ENCODE peak calls at places on chromosome 6, in eight cellular contexts. One of them, this sample, is unnamed.

GRCh38 chr6:167907837-167908681 is 81.3 kb downstream of the AFDN start:
- DNase-seq in neuronal stem cell: no peak
- DNase-seq in endothelial cell: no peak
- DNase-seq in substantia nigra: no peak
- DNase-seq in ACHN: peak
- DNase-seq in AG04450: no peak
- DNase-seq in stimulated activated naive B cell treated with anti-CD40 and anti-IgM and Interleukin-4, amounts not matched to agents 10 μg/mL and 1 μg/mL and 100 μg/mL, for 72 hours: no peak
- DNase-seq in stimulated activated CD4-positive, alpha-beta T cell treated with anti-CD3 and anti-CD28 coated beads, TNF-alpha, amount 100 ng/mL, for 24 hours: no peak
- DNase-seq in this sample: peak

GRCh38 chr6:13600036-13600435 is 15.1 kb upstream of the NOL7 start:
- DNase-seq in neuronal stem cell: no peak
- DNase-seq in endothelial cell: no peak
- DNase-seq in substantia nigra: no peak
- DNase-seq in ACHN: no peak
- DNase-seq in AG04450: no peak
- DNase-seq in stimulated activated naive B cell treated with anti-CD40 and anti-IgM and Interleukin-4, amounts not matched to agents 10 μg/mL and 1 μg/mL and 100 μg/mL, for 72 hours: no peak
- DNase-seq in stimulated activated CD4-positive, alpha-beta T cell treated with anti-CD3 and anti-CD28 coated beads, TNF-alpha, amount 100 ng/mL, for 24 hours: no peak
- DNase-seq in this sample: no peak

GRCh38 chr6:149082320-149082719 is 235.2 kb upstream of the TAB2 start:
- DNase-seq in neuronal stem cell: peak
- DNase-seq in endothelial cell: peak
- DNase-seq in substantia nigra: peak
- DNase-seq in ACHN: peak
- DNase-seq in AG04450: no peak
- DNase-seq in stimulated activated naive B cell treated with anti-CD40 and anti-IgM and Interleukin-4, amounts not matched to agents 10 μg/mL and 1 μg/mL and 100 μg/mL, for 72 hours: peak
- DNase-seq in stimulated activated CD4-positive, alpha-beta T cell treated with anti-CD3 and anti-CD28 coated beads, TNF-alpha, amount 100 ng/mL, for 24 hours: peak
- DNase-seq in this sample: peak

GRCh38 chr6:84763397-84764331 is 734 bp downstream of the TBX18 start:
- DNase-seq in neuronal stem cell: no peak
- DNase-seq in endothelial cell: peak
- DNase-seq in substantia nigra: no peak
- DNase-seq in ACHN: peak
- DNase-seq in AG04450: no peak
- DNase-seq in stimulated activated naive B cell treated with anti-CD40 and anti-IgM and Interleukin-4, amounts not matched to agents 10 μg/mL and 1 μg/mL and 100 μg/mL, for 72 hours: no peak
- DNase-seq in stimulated activated CD4-positive, alpha-beta T cell treated with anti-CD3 and anti-CD28 coated beads, TNF-alpha, amount 100 ng/mL, for 24 hours: no peak
- DNase-seq in this sample: no peak

GRCh38 chr6:147397306-147397705 is 111.2 kb upstream of the SAMD5 start:
- DNase-seq in neuronal stem cell: no peak
- DNase-seq in endothelial cell: no peak
- DNase-seq in substantia nigra: no peak
- DNase-seq in ACHN: no peak
- DNase-seq in AG04450: no peak
- DNase-seq in stimulated activated naive B cell treated with anti-CD40 and anti-IgM and Interleukin-4, amounts not matched to agents 10 μg/mL and 1 μg/mL and 100 μg/mL, for 72 hours: no peak
- DNase-seq in stimulated activated CD4-positive, alpha-beta T cell treated with anti-CD3 and anti-CD28 coated beads, TNF-alpha, amount 100 ng/mL, for 24 hours: no peak
- DNase-seq in this sample: no peak

GRCh38 chr6:149905911-149906371 is 8.0 kb upstream of the RAET1E start:
- DNase-seq in neuronal stem cell: no peak
- DNase-seq in endothelial cell: no peak
- DNase-seq in substantia nigra: no peak
- DNase-seq in ACHN: no peak
- DNase-seq in AG04450: no peak
- DNase-seq in stimulated activated naive B cell treated with anti-CD40 and anti-IgM and Interleukin-4, amounts not matched to agents 10 μg/mL and 1 μg/mL and 100 μg/mL, for 72 hours: no peak
- DNase-seq in stimulated activated CD4-positive, alpha-beta T cell treated with anti-CD3 and anti-CD28 coated beads, TNF-alpha, amount 100 ng/mL, for 24 hours: no peak
- DNase-seq in this sample: no peak

GRCh38 chr6:133553652-133554051 is 312.5 kb downstream of the EYA4 start:
- DNase-seq in neuronal stem cell: peak
- DNase-seq in endothelial cell: peak
- DNase-seq in substantia nigra: peak
- DNase-seq in ACHN: peak
- DNase-seq in AG04450: peak
- DNase-seq in stimulated activated naive B cell treated with anti-CD40 and anti-IgM and Interleukin-4, amounts not matched to agents 10 μg/mL and 1 μg/mL and 100 μg/mL, for 72 hours: no peak
- DNase-seq in stimulated activated CD4-positive, alpha-beta T cell treated with anti-CD3 and anti-CD28 coated beads, TNF-alpha, amount 100 ng/mL, for 24 hours: no peak
- DNase-seq in this sample: peak

GRCh38 chr6:15872252-15873103 is 209.7 kb upstream of the DTNBP1 start:
- DNase-seq in neuronal stem cell: no peak
- DNase-seq in endothelial cell: no peak
- DNase-seq in substantia nigra: no peak
- DNase-seq in ACHN: no peak
- DNase-seq in AG04450: no peak
- DNase-seq in stimulated activated naive B cell treated with anti-CD40 and anti-IgM and Interleukin-4, amounts not matched to agents 10 μg/mL and 1 μg/mL and 100 μg/mL, for 72 hours: no peak
- DNase-seq in stimulated activated CD4-positive, alpha-beta T cell treated with anti-CD3 and anti-CD28 coated beads, TNF-alpha, amount 100 ng/mL, for 24 hours: no peak
- DNase-seq in this sample: no peak

GRCh38 chr6:35552285-35552917 is 39.7 kb upstream of the TULP1 start:
- DNase-seq in neuronal stem cell: no peak
- DNase-seq in endothelial cell: peak
- DNase-seq in substantia nigra: no peak
- DNase-seq in ACHN: peak
- DNase-seq in AG04450: no peak
- DNase-seq in stimulated activated naive B cell treated with anti-CD40 and anti-IgM and Interleukin-4, amounts not matched to agents 10 μg/mL and 1 μg/mL and 100 μg/mL, for 72 hours: no peak
- DNase-seq in stimulated activated CD4-positive, alpha-beta T cell treated with anti-CD3 and anti-CD28 coated beads, TNF-alpha, amount 100 ng/mL, for 24 hours: peak
- DNase-seq in this sample: no peak

GRCh38 chr6:21935561-21936028 is 342.0 kb downstream of the SOX4 start:
- DNase-seq in neuronal stem cell: no peak
- DNase-seq in endothelial cell: no peak
- DNase-seq in substantia nigra: peak
- DNase-seq in ACHN: no peak
- DNase-seq in AG04450: no peak
- DNase-seq in stimulated activated naive B cell treated with anti-CD40 and anti-IgM and Interleukin-4, amounts not matched to agents 10 μg/mL and 1 μg/mL and 100 μg/mL, for 72 hours: no peak
- DNase-seq in stimulated activated CD4-positive, alpha-beta T cell treated with anti-CD3 and anti-CD28 coated beads, TNF-alpha, amount 100 ng/mL, for 24 hours: no peak
- DNase-seq in this sample: no peak

GRCh38 chr6:38776515-38776914 is 61.4 kb downstream of the DNAH8 start:
- DNase-seq in neuronal stem cell: no peak
- DNase-seq in endothelial cell: no peak
- DNase-seq in substantia nigra: no peak
- DNase-seq in ACHN: peak
- DNase-seq in AG04450: no peak
- DNase-seq in stimulated activated naive B cell treated with anti-CD40 and anti-IgM and Interleukin-4, amounts not matched to agents 10 μg/mL and 1 μg/mL and 100 μg/mL, for 72 hours: no peak
- DNase-seq in stimulated activated CD4-positive, alpha-beta T cell treated with anti-CD3 and anti-CD28 coated beads, TNF-alpha, amount 100 ng/mL, for 24 hours: no peak
- DNase-seq in this sample: no peak

GRCh38 chr6:101668496-101668895 is 275.0 kb downstream of the GRIK2 start:
- DNase-seq in neuronal stem cell: no peak
- DNase-seq in endothelial cell: no peak
- DNase-seq in substantia nigra: no peak
- DNase-seq in ACHN: no peak
- DNase-seq in AG04450: no peak
- DNase-seq in stimulated activated naive B cell treated with anti-CD40 and anti-IgM and Interleukin-4, amounts not matched to agents 10 μg/mL and 1 μg/mL and 100 μg/mL, for 72 hours: no peak
- DNase-seq in stimulated activated CD4-positive, alpha-beta T cell treated with anti-CD3 and anti-CD28 coated beads, TNF-alpha, amount 100 ng/mL, for 24 hours: no peak
- DNase-seq in this sample: no peak

GRCh38 chr6:160733045-160733646 is 31.1 kb downstream of the PLG start:
- DNase-seq in neuronal stem cell: peak
- DNase-seq in endothelial cell: peak
- DNase-seq in substantia nigra: peak
- DNase-seq in ACHN: peak
- DNase-seq in AG04450: no peak
- DNase-seq in stimulated activated naive B cell treated with anti-CD40 and anti-IgM and Interleukin-4, amounts not matched to agents 10 μg/mL and 1 μg/mL and 100 μg/mL, for 72 hours: peak
- DNase-seq in stimulated activated CD4-positive, alpha-beta T cell treated with anti-CD3 and anti-CD28 coated beads, TNF-alpha, amount 100 ng/mL, for 24 hours: no peak
- DNase-seq in this sample: peak

GRCh38 chr6:145839653-145840052 is 25.1 kb upstream of the FBXO30 start:
- DNase-seq in neuronal stem cell: no peak
- DNase-seq in endothelial cell: no peak
- DNase-seq in substantia nigra: no peak
- DNase-seq in ACHN: no peak
- DNase-seq in AG04450: no peak
- DNase-seq in stimulated activated naive B cell treated with anti-CD40 and anti-IgM and Interleukin-4, amounts not matched to agents 10 μg/mL and 1 μg/mL and 100 μg/mL, for 72 hours: no peak
- DNase-seq in stimulated activated CD4-positive, alpha-beta T cell treated with anti-CD3 and anti-CD28 coated beads, TNF-alpha, amount 100 ng/mL, for 24 hours: no peak
- DNase-seq in this sample: no peak

GRCh38 chr6:150345786-150346185 is 23.0 kb upstream of the IYD start:
- DNase-seq in neuronal stem cell: no peak
- DNase-seq in endothelial cell: no peak
- DNase-seq in substantia nigra: no peak
- DNase-seq in ACHN: no peak
- DNase-seq in AG04450: no peak
- DNase-seq in stimulated activated naive B cell treated with anti-CD40 and anti-IgM and Interleukin-4, amounts not matched to agents 10 μg/mL and 1 μg/mL and 100 μg/mL, for 72 hours: no peak
- DNase-seq in stimulated activated CD4-positive, alpha-beta T cell treated with anti-CD3 and anti-CD28 coated beads, TNF-alpha, amount 100 ng/mL, for 24 hours: no peak
- DNase-seq in this sample: no peak

GRCh38 chr6:31791324-31792089 is 4.0 kb downstream of the VARS1 start:
- DNase-seq in neuronal stem cell: peak
- DNase-seq in endothelial cell: peak
- DNase-seq in substantia nigra: peak
- DNase-seq in ACHN: peak
- DNase-seq in AG04450: no peak
- DNase-seq in stimulated activated naive B cell treated with anti-CD40 and anti-IgM and Interleukin-4, amounts not matched to agents 10 μg/mL and 1 μg/mL and 100 μg/mL, for 72 hours: no peak
- DNase-seq in stimulated activated CD4-positive, alpha-beta T cell treated with anti-CD3 and anti-CD28 coated beads, TNF-alpha, amount 100 ng/mL, for 24 hours: no peak
- DNase-seq in this sample: peak

GRCh38 chr6:84811351-84811750 is 47.0 kb upstream of the TBX18 start:
- DNase-seq in neuronal stem cell: no peak
- DNase-seq in endothelial cell: no peak
- DNase-seq in substantia nigra: no peak
- DNase-seq in ACHN: no peak
- DNase-seq in AG04450: no peak
- DNase-seq in stimulated activated naive B cell treated with anti-CD40 and anti-IgM and Interleukin-4, amounts not matched to agents 10 μg/mL and 1 μg/mL and 100 μg/mL, for 72 hours: no peak
- DNase-seq in stimulated activated CD4-positive, alpha-beta T cell treated with anti-CD3 and anti-CD28 coated beads, TNF-alpha, amount 100 ng/mL, for 24 hours: no peak
- DNase-seq in this sample: no peak

GRCh38 chr6:7267521-7268091 is 45.4 kb downstream of the SSR1 start:
- DNase-seq in neuronal stem cell: no peak
- DNase-seq in endothelial cell: no peak
- DNase-seq in substantia nigra: no peak
- DNase-seq in ACHN: peak
- DNase-seq in AG04450: peak
- DNase-seq in stimulated activated naive B cell treated with anti-CD40 and anti-IgM and Interleukin-4, amounts not matched to agents 10 μg/mL and 1 μg/mL and 100 μg/mL, for 72 hours: no peak
- DNase-seq in stimulated activated CD4-positive, alpha-beta T cell treated with anti-CD3 and anti-CD28 coated beads, TNF-alpha, amount 100 ng/mL, for 24 hours: no peak
- DNase-seq in this sample: no peak

GRCh38 chr6:161744211-161745067 is 470.6 kb upstream of the AGPAT4 start:
- DNase-seq in neuronal stem cell: no peak
- DNase-seq in endothelial cell: no peak
- DNase-seq in substantia nigra: no peak
- DNase-seq in ACHN: no peak
- DNase-seq in AG04450: no peak
- DNase-seq in stimulated activated naive B cell treated with anti-CD40 and anti-IgM and Interleukin-4, amounts not matched to agents 10 μg/mL and 1 μg/mL and 100 μg/mL, for 72 hours: no peak
- DNase-seq in stimulated activated CD4-positive, alpha-beta T cell treated with anti-CD3 and anti-CD28 coated beads, TNF-alpha, amount 100 ng/mL, for 24 hours: no peak
- DNase-seq in this sample: no peak

GRCh38 chr6:133277895-133278545 is 36.9 kb downstream of the EYA4 start:
- DNase-seq in neuronal stem cell: no peak
- DNase-seq in endothelial cell: no peak
- DNase-seq in substantia nigra: no peak
- DNase-seq in ACHN: no peak
- DNase-seq in AG04450: no peak
- DNase-seq in stimulated activated naive B cell treated with anti-CD40 and anti-IgM and Interleukin-4, amounts not matched to agents 10 μg/mL and 1 μg/mL and 100 μg/mL, for 72 hours: no peak
- DNase-seq in stimulated activated CD4-positive, alpha-beta T cell treated with anti-CD3 and anti-CD28 coated beads, TNF-alpha, amount 100 ng/mL, for 24 hours: no peak
- DNase-seq in this sample: no peak

GRCh38 chr6:7236312-7237209 is 76.4 kb downstream of the SSR1 start:
- DNase-seq in neuronal stem cell: no peak
- DNase-seq in endothelial cell: no peak
- DNase-seq in substantia nigra: no peak
- DNase-seq in ACHN: no peak
- DNase-seq in AG04450: no peak
- DNase-seq in stimulated activated naive B cell treated with anti-CD40 and anti-IgM and Interleukin-4, amounts not matched to agents 10 μg/mL and 1 μg/mL and 100 μg/mL, for 72 hours: peak
- DNase-seq in stimulated activated CD4-positive, alpha-beta T cell treated with anti-CD3 and anti-CD28 coated beads, TNF-alpha, amount 100 ng/mL, for 24 hours: no peak
- DNase-seq in this sample: no peak

GRCh38 chr6:34638834-34639736 is 57.5 kb downstream of the ILRUN start:
- DNase-seq in neuronal stem cell: no peak
- DNase-seq in endothelial cell: no peak
- DNase-seq in substantia nigra: no peak
- DNase-seq in ACHN: no peak
- DNase-seq in AG04450: no peak
- DNase-seq in stimulated activated naive B cell treated with anti-CD40 and anti-IgM and Interleukin-4, amounts not matched to agents 10 μg/mL and 1 μg/mL and 100 μg/mL, for 72 hours: peak
- DNase-seq in stimulated activated CD4-positive, alpha-beta T cell treated with anti-CD3 and anti-CD28 coated beads, TNF-alpha, amount 100 ng/mL, for 24 hours: no peak
- DNase-seq in this sample: peak

GRCh38 chr6:143838395-143838794 is 4.7 kb upstream of the LTV1 start:
- DNase-seq in neuronal stem cell: no peak
- DNase-seq in endothelial cell: no peak
- DNase-seq in substantia nigra: no peak
- DNase-seq in ACHN: no peak
- DNase-seq in AG04450: no peak
- DNase-seq in stimulated activated naive B cell treated with anti-CD40 and anti-IgM and Interleukin-4, amounts not matched to agents 10 μg/mL and 1 μg/mL and 100 μg/mL, for 72 hours: no peak
- DNase-seq in stimulated activated CD4-positive, alpha-beta T cell treated with anti-CD3 and anti-CD28 coated beads, TNF-alpha, amount 100 ng/mL, for 24 hours: no peak
- DNase-seq in this sample: peak

GRCh38 chr6:38169221-38169674 is 349.7 kb downstream of the ZFAND3 start:
- DNase-seq in neuronal stem cell: no peak
- DNase-seq in endothelial cell: no peak
- DNase-seq in substantia nigra: no peak
- DNase-seq in ACHN: no peak
- DNase-seq in AG04450: no peak
- DNase-seq in stimulated activated naive B cell treated with anti-CD40 and anti-IgM and Interleukin-4, amounts not matched to agents 10 μg/mL and 1 μg/mL and 100 μg/mL, for 72 hours: no peak
- DNase-seq in stimulated activated CD4-positive, alpha-beta T cell treated with anti-CD3 and anti-CD28 coated beads, TNF-alpha, amount 100 ng/mL, for 24 hours: no peak
- DNase-seq in this sample: no peak

GRCh38 chr6:3195695-3196497 is 31.6 kb downstream of the TUBB2B start:
- DNase-seq in neuronal stem cell: no peak
- DNase-seq in endothelial cell: no peak
- DNase-seq in substantia nigra: peak
- DNase-seq in ACHN: peak
- DNase-seq in AG04450: no peak
- DNase-seq in stimulated activated naive B cell treated with anti-CD40 and anti-IgM and Interleukin-4, amounts not matched to agents 10 μg/mL and 1 μg/mL and 100 μg/mL, for 72 hours: no peak
- DNase-seq in stimulated activated CD4-positive, alpha-beta T cell treated with anti-CD3 and anti-CD28 coated beads, TNF-alpha, amount 100 ng/mL, for 24 hours: no peak
- DNase-seq in this sample: peak

GRCh38 chr6:21987501-21987957 is 309.3 kb downstream of the PRL start:
- DNase-seq in neuronal stem cell: no peak
- DNase-seq in endothelial cell: peak
- DNase-seq in substantia nigra: no peak
- DNase-seq in ACHN: peak
- DNase-seq in AG04450: peak
- DNase-seq in stimulated activated naive B cell treated with anti-CD40 and anti-IgM and Interleukin-4, amounts not matched to agents 10 μg/mL and 1 μg/mL and 100 μg/mL, for 72 hours: peak
- DNase-seq in stimulated activated CD4-positive, alpha-beta T cell treated with anti-CD3 and anti-CD28 coated beads, TNF-alpha, amount 100 ng/mL, for 24 hours: no peak
- DNase-seq in this sample: peak

GRCh38 chr6:160882019-160882418 is 109.5 kb upstream of the MAP3K4 start:
- DNase-seq in neuronal stem cell: no peak
- DNase-seq in endothelial cell: no peak
- DNase-seq in substantia nigra: no peak
- DNase-seq in ACHN: no peak
- DNase-seq in AG04450: no peak
- DNase-seq in stimulated activated naive B cell treated with anti-CD40 and anti-IgM and Interleukin-4, amounts not matched to agents 10 μg/mL and 1 μg/mL and 100 μg/mL, for 72 hours: no peak
- DNase-seq in stimulated activated CD4-positive, alpha-beta T cell treated with anti-CD3 and anti-CD28 coated beads, TNF-alpha, amount 100 ng/mL, for 24 hours: no peak
- DNase-seq in this sample: no peak

GRCh38 chr6:155090166-155090565 is 95.1 kb downstream of the TIAM2 start:
- DNase-seq in neuronal stem cell: no peak
- DNase-seq in endothelial cell: no peak
- DNase-seq in substantia nigra: no peak
- DNase-seq in ACHN: peak
- DNase-seq in AG04450: no peak
- DNase-seq in stimulated activated naive B cell treated with anti-CD40 and anti-IgM and Interleukin-4, amounts not matched to agents 10 μg/mL and 1 μg/mL and 100 μg/mL, for 72 hours: no peak
- DNase-seq in stimulated activated CD4-positive, alpha-beta T cell treated with anti-CD3 and anti-CD28 coated beads, TNF-alpha, amount 100 ng/mL, for 24 hours: no peak
- DNase-seq in this sample: no peak

GRCh38 chr6:41728073-41728936 is 7.1 kb downstream of the TFEB start:
- DNase-seq in neuronal stem cell: no peak
- DNase-seq in endothelial cell: no peak
- DNase-seq in substantia nigra: peak
- DNase-seq in ACHN: no peak
- DNase-seq in AG04450: no peak
- DNase-seq in stimulated activated naive B cell treated with anti-CD40 and anti-IgM and Interleukin-4, amounts not matched to agents 10 μg/mL and 1 μg/mL and 100 μg/mL, for 72 hours: no peak
- DNase-seq in stimulated activated CD4-positive, alpha-beta T cell treated with anti-CD3 and anti-CD28 coated beads, TNF-alpha, amount 100 ng/mL, for 24 hours: no peak
- DNase-seq in this sample: no peak

GRCh38 chr6:137522399-137522798 is 28.2 kb upstream of the OLIG3 start:
- DNase-seq in neuronal stem cell: no peak
- DNase-seq in endothelial cell: no peak
- DNase-seq in substantia nigra: no peak
- DNase-seq in ACHN: no peak
- DNase-seq in AG04450: no peak
- DNase-seq in stimulated activated naive B cell treated with anti-CD40 and anti-IgM and Interleukin-4, amounts not matched to agents 10 μg/mL and 1 μg/mL and 100 μg/mL, for 72 hours: no peak
- DNase-seq in stimulated activated CD4-positive, alpha-beta T cell treated with anti-CD3 and anti-CD28 coated beads, TNF-alpha, amount 100 ng/mL, for 24 hours: no peak
- DNase-seq in this sample: no peak

GRCh38 chr6:6469074-6469473 is 119.4 kb upstream of the LY86 start:
- DNase-seq in neuronal stem cell: no peak
- DNase-seq in endothelial cell: no peak
- DNase-seq in substantia nigra: no peak
- DNase-seq in ACHN: no peak
- DNase-seq in AG04450: no peak
- DNase-seq in stimulated activated naive B cell treated with anti-CD40 and anti-IgM and Interleukin-4, amounts not matched to agents 10 μg/mL and 1 μg/mL and 100 μg/mL, for 72 hours: no peak
- DNase-seq in stimulated activated CD4-positive, alpha-beta T cell treated with anti-CD3 and anti-CD28 coated beads, TNF-alpha, amount 100 ng/mL, for 24 hours: no peak
- DNase-seq in this sample: no peak

GRCh38 chr6:138087549-138087948 is 19.7 kb downstream of the PERP start:
- DNase-seq in neuronal stem cell: no peak
- DNase-seq in endothelial cell: no peak
- DNase-seq in substantia nigra: no peak
- DNase-seq in ACHN: no peak
- DNase-seq in AG04450: no peak
- DNase-seq in stimulated activated naive B cell treated with anti-CD40 and anti-IgM and Interleukin-4, amounts not matched to agents 10 μg/mL and 1 μg/mL and 100 μg/mL, for 72 hours: no peak
- DNase-seq in stimulated activated CD4-positive, alpha-beta T cell treated with anti-CD3 and anti-CD28 coated beads, TNF-alpha, amount 100 ng/mL, for 24 hours: no peak
- DNase-seq in this sample: no peak

GRCh38 chr6:41187924-41188886 is 12.7 kb downstream of the TREML2 start:
- DNase-seq in neuronal stem cell: no peak
- DNase-seq in endothelial cell: no peak
- DNase-seq in substantia nigra: no peak
- DNase-seq in ACHN: no peak
- DNase-seq in AG04450: no peak
- DNase-seq in stimulated activated naive B cell treated with anti-CD40 and anti-IgM and Interleukin-4, amounts not matched to agents 10 μg/mL and 1 μg/mL and 100 μg/mL, for 72 hours: no peak
- DNase-seq in stimulated activated CD4-positive, alpha-beta T cell treated with anti-CD3 and anti-CD28 coated beads, TNF-alpha, amount 100 ng/mL, for 24 hours: no peak
- DNase-seq in this sample: no peak

GRCh38 chr6:32845381-32845884 is 1.6 kb upstream of the PSMB8 start:
- DNase-seq in neuronal stem cell: no peak
- DNase-seq in endothelial cell: no peak
- DNase-seq in substantia nigra: no peak
- DNase-seq in ACHN: no peak
- DNase-seq in AG04450: no peak
- DNase-seq in stimulated activated naive B cell treated with anti-CD40 and anti-IgM and Interleukin-4, amounts not matched to agents 10 μg/mL and 1 μg/mL and 100 μg/mL, for 72 hours: peak
- DNase-seq in stimulated activated CD4-positive, alpha-beta T cell treated with anti-CD3 and anti-CD28 coated beads, TNF-alpha, amount 100 ng/mL, for 24 hours: no peak
- DNase-seq in this sample: no peak

This sample was measured in HuH-7.